ENCODE peak calls at places on chromosomes 7 and 10, in five cellular contexts. E, S, B, G and W are unnamed samples. For H3K36me3, the result is how much of the 10 kb centered on the place peaks cover.

GRCh38 chr10:3606309-3606708 is 178.7 kb downstream of the KLF6 start:
- DNase-seq in E (no peak), S (no peak), B (no peak), G (no peak), W (no peak)

GRCh38 chr7:620052-620451 is 100.4 kb upstream of the PDGFA start:
- DNase-seq in E (peak), S (peak), B (no peak), G (no peak), W (no peak)

GRCh38 chr7:102983602-102984001 is 70.8 kb downstream of the LRRC17 start:
- DNase-seq in E (no peak), S (no peak), B (no peak), G (no peak), W (no peak)

GRCh38 chr10:50991496-50992355 is 82.6 kb upstream of the PRKG1 start:
- DNase-seq in E (no peak), S (peak), B (no peak), G (peak), W (no peak)

GRCh38 chr7:106679153-106679931 is 18.4 kb upstream of the CCDC71L start:
- DNase-seq in E (peak), S (peak), B (no peak), G (no peak), W (peak)

GRCh38 chr10:8835453-8836167 is 781.1 kb downstream of the GATA3 start:
- DNase-seq in E (peak), S (no peak), B (no peak), G (no peak), W (no peak)

GRCh38 chr10:106387063-106387462 is 777.4 kb downstream of the SORCS1 start:
- DNase-seq in E (peak), S (no peak), B (no peak), G (no peak), W (no peak)

GRCh38 chr7:42414961-42415505 is 178.0 kb upstream of the GLI3 start:
- DNase-seq in E (peak), S (peak), B (no peak), G (no peak), W (no peak)

GRCh38 chr10:132363376-132363775 is 31.4 kb downstream of the LRRC27 start:
- DNase-seq in E (no peak), S (no peak), B (no peak), G (no peak), W (no peak)

GRCh38 chr10:93072713-93073538 is 767 bp upstream of the CYP26A1 start:
- DNase-seq in E (no peak), S (no peak), B (no peak), G (no peak), W (no peak)

GRCh38 chr10:110843031-110843430 is 28.7 kb upstream of the PDCD4 start:
- DNase-seq in E (no peak), S (no peak), B (peak), G (no peak), W (peak)

GRCh38 chr7:138785587-138786437 is 12.0 kb upstream of the TMEM213 start:
- DNase-seq in E (peak), S (no peak), B (no peak), G (no peak), W (no peak)

GRCh38 chr10:91635401-91636400 is 2.8 kb upstream of the PPP1R3C start:
- DNase-seq in E (peak), S (peak), B (peak), G (no peak), W (peak)

GRCh38 chr10:5078781-5079180 is 15.4 kb upstream of the AKR1C3 start:
- DNase-seq in E (peak), S (no peak), B (no peak), G (no peak), W (no peak)

GRCh38 chr10:119335671-119336353 is 128.4 kb downstream of the GRK5 start:
- DNase-seq in E (no peak), S (peak), B (no peak), G (peak), W (no peak)

GRCh38 chr10:113550365-113550764 is 2.5 kb upstream of the HABP2 start:
- DNase-seq in E (peak), S (peak), B (no peak), G (no peak), W (no peak)

GRCh38 chr10:42977032-42977416 is 99.8 kb upstream of the RET start:
- DNase-seq in E (no peak), S (no peak), B (no peak), G (no peak), W (no peak)

GRCh38 chr7:7771452-7771851 is 53.0 kb upstream of the RPA3 start:
- DNase-seq in E (no peak), S (no peak), B (no peak), G (no peak), W (no peak)

GRCh38 chr10:43170491-43170890 is 32.2 kb downstream of the CSGALNACT2 start:
- DNase-seq in E (no peak), S (peak), B (no peak), G (no peak), W (no peak)

GRCh38 chr7:157543791-157544190 is 207.0 kb downstream of the DNAJB6 start:
- DNase-seq in E (no peak), S (no peak), B (no peak), G (peak), W (no peak)

GRCh38 chr7:98387544-98388226 is 13.2 kb downstream of the BAIAP2L1 start:
- DNase-seq in E (no peak), S (no peak), B (no peak), G (no peak), W (no peak)

GRCh38 chr7:132991615-132992587 is 90.0 kb downstream of the CHCHD3 start:
- DNase-seq in E (no peak), S (no peak), B (no peak), G (no peak), W (no peak)

DNA sequence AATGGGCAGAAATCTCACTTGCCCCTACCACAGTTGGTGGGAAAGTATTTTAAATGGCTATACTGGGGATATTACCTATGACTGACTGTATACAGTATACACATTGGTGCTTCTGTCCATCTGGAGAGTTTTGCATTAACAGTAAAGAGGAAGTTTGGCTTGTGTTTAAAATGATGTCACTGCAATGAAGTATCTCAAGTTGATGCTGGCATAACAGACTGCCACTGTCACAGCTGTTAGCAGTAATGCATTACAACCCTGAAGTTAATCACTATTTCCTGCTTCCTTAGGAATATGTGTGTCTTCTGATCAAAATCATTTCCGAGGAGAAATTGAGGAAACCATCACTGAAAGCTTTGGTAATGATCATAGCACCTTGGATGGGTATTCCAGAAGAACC is 1.9 kb downstream of the DKK1 start:
- DNase-seq in E (no peak), S (peak), B (no peak), G (no peak), W (no peak)
- H3K27ac ChIP-seq in E (peak), S (peak), B (no peak), G (no peak), W (no peak)

GRCh38 chr7:83468251-83468739 is 180.6 kb downstream of the SEMA3E start:
- DNase-seq in E (peak), S (peak), B (no peak), G (peak), W (no peak)
- H3K4me3 ChIP-seq in E (peak), S (no peak), B (no peak), G (no peak), W (no peak)

DNA sequence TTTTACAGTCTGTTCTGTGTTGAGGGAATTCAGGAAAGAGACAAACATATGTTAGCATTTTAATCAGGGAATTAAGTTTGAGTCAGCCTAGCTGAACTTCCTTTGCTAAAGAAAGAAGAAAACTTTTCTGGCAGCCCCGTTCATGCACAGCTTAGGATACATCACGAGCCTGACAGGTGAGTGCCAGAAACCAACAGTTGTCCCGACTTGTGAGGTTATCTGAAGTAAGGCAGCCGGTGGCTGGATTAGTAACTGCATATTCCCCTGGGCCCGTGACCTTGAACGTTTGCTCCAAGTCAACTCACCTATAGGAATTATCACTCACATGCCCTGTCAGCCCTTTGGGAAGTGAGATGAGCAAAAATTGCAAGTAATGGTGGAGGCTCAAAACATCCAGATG is 24.1 kb downstream of the RBM17 start:
- DNase-seq in E (no peak), S (no peak), B (no peak), G (peak), W (no peak)
- H3K36me3 ChIP-seq in E (under half), S (under half), B (half or more), G (under half), W (half or more)

GRCh38 chr10:99429521-99430095 is 816 bp downstream of the GOT1 start:
- DNase-seq in E (no peak), S (no peak), B (no peak), G (no peak), W (no peak)
- H3K27ac ChIP-seq in E (peak), S (no peak), B (peak), G (peak), W (peak)

GRCh38 chr7:100492738-100493475 is 9.2 kb downstream of the NYAP1 start:
- DNase-seq in E (no peak), S (no peak), B (no peak), G (no peak), W (no peak)
- H3K4me3 ChIP-seq in E (no peak), S (no peak), B (peak), G (peak), W (peak)

GRCh38 chr10:73716251-73716650 is 18.3 kb upstream of the AGAP5 start:
- DNase-seq in E (no peak), S (no peak), B (no peak), G (no peak), W (no peak)

GRCh38 chr10:73723516-73723915 is 20.7 kb upstream of the SEC24C start:
- DNase-seq in E (no peak), S (no peak), B (no peak), G (no peak), W (no peak)

GRCh38 chr10:73717564-73717963 is 19.7 kb upstream of the AGAP5 start:
- DNase-seq in E (no peak), S (no peak), B (no peak), G (no peak), W (no peak)
- H3K36me3 ChIP-seq in E (under half), S (under half), B (under half), G (under half), W (half or more)